ENCODE peak calls at places on chromosome 11, in five cellular contexts. I is AML-193, S is HL-60, G is AG10803, N is NCI-H82. Q is an unnamed sample.

GRCh38 chr11:56333156-56333555 is 12.7 kb upstream of the OR8K1 start:
- DNase-seq in N (no peak), I (no peak), S (no peak), G (no peak), Q (no peak)

GRCh38 chr11:65152157-65152556 is 17.8 kb upstream of the SYVN1 start:
- DNase-seq in I (no peak), S (no peak), G (no peak), N (no peak), Q (no peak)

GRCh38 chr11:24617856-24618255 is 121.0 kb downstream of the LUZP2 start:
- DNase-seq in I (no peak), S (no peak), G (no peak), N (no peak), Q (no peak)

GRCh38 chr11:129785383-129786111 is 30.1 kb upstream of the TMEM45B start:
- DNase-seq in S (no peak), I (peak; percentile 28), G (no peak), N (peak; percentile 0), Q (peak; percentile 57)

GRCh38 chr11:100890779-100891178 is 203.7 kb downstream of the ARHGAP42 start:
- DNase-seq in G (peak; percentile 98), S (no peak), N (no peak), I (no peak), Q (no peak)

GRCh38 chr11:73402834-73403185 is 26.6 kb downstream of the RELT start:
- DNase-seq in I (peak; percentile 40), G (no peak), S (no peak), N (peak; percentile 58), Q (peak; percentile 67)

GRCh38 chr11:76074178-76075112 is 131.9 kb downstream of the WNT11 start:
- DNase-seq in G (peak; percentile 75), N (no peak), S (no peak), I (no peak), Q (peak; percentile 16)

GRCh38 chr11:117879516-117880480 is 3.3 kb upstream of the FXYD6 start:
- DNase-seq in S (no peak), I (no peak), N (no peak), G (no peak), Q (no peak)

GRCh38 chr11:27524155-27524554 is 17.6 kb upstream of the LIN7C start:
- DNase-seq in G (peak; percentile 57), S (no peak), I (no peak), N (peak; percentile 30), Q (no peak)

GRCh38 chr11:119370486-119371046 is 10.9 kb downstream of the USP2 start:
- DNase-seq in S (no peak), G (no peak), I (no peak), N (peak; percentile 68), Q (no peak)

GRCh38 chr11:10208045-10208674 is 85.9 kb downstream of the SBF2 start:
- DNase-seq in N (peak; percentile 55), G (peak; percentile 55), S (no peak), I (peak; percentile 76), Q (peak; percentile 56)

GRCh38 chr11:72984448-72985077 is 157.6 kb downstream of the FCHSD2 start:
- DNase-seq in G (no peak), S (no peak), I (no peak), N (peak; percentile 77), Q (no peak)

GRCh38 chr11:134633276-134633675 is 221.2 kb upstream of the B3GAT1 start:
- DNase-seq in S (no peak), G (no peak), N (no peak), I (no peak), Q (no peak)

GRCh38 chr11:393219-394033 is 583 bp upstream of the PKP3 start:
- DNase-seq in N (no peak), S (no peak), G (peak; percentile 73), I (no peak), Q (no peak)

GRCh38 chr11:129852125-129852740 is 36.6 kb downstream of the TMEM45B start:
- DNase-seq in N (no peak), G (peak; percentile 36), I (peak; percentile 46), S (no peak), Q (no peak)

GRCh38 chr11:60119708-60120107 is 31.2 kb downstream of the MS4A2 start:
- DNase-seq in G (no peak), I (peak; percentile 60), N (no peak), S (peak; percentile 21), Q (peak; percentile 80)

GRCh38 chr11:112118176-112118575 is 31.5 kb downstream of the SDHD start:
- DNase-seq in I (no peak), N (peak; percentile 37), G (no peak), S (no peak), Q (no peak)

GRCh38 chr11:82732348-82732733 is 1.3 kb downstream of the FAM181B start:
- DNase-seq in N (no peak), I (no peak), S (no peak), G (no peak), Q (no peak)

GRCh38 chr11:19915808-19916207 is 203.2 kb downstream of the NAV2 start:
- DNase-seq in I (no peak), S (no peak), G (no peak), N (no peak), Q (no peak)

GRCh38 chr11:67415501-67416304 is at the start of gene CARNS1:
- DNase-seq in N (no peak), S (no peak), I (no peak), G (no peak), Q (no peak)

GRCh38 chr11:66417000-66417399 is 3.8 kb upstream of the NPAS4 start:
- DNase-seq in I (no peak), N (no peak), S (no peak), G (no peak), Q (no peak)

GRCh38 chr11:104967493-104968364 is 645 bp downstream of the CASP4 start:
- DNase-seq in N (no peak), G (no peak), I (no peak), S (no peak), Q (no peak)

GRCh38 chr11:33682019-33682418 is 18.6 kb downstream of the C11orf91 start:
- DNase-seq in I (no peak), N (no peak), S (no peak), G (no peak), Q (no peak)

GRCh38 chr11:39461065-39461464 is 1998.4 kb downstream of the LRRC4C start:
- DNase-seq in I (no peak), S (no peak), G (no peak), N (no peak), Q (no peak)

GRCh38 chr11:35390737-35391682 is 28.3 kb downstream of the SLC1A2 start:
- DNase-seq in I (no peak), S (peak; percentile 18), G (peak; percentile 58), N (no peak), Q (no peak)

GRCh38 chr11:46330887-46331652 is 16.2 kb upstream of the DGKZ start:
- DNase-seq in I (no peak), G (no peak), S (no peak), N (no peak), Q (peak; percentile 49)

GRCh38 chr11:103480421-103480820 is 371.2 kb downstream of the DYNC2H1 start:
- DNase-seq in N (no peak), S (no peak), G (no peak), I (no peak), Q (no peak)

GRCh38 chr11:10122337-10123197 is 171.5 kb downstream of the SBF2 start:
- DNase-seq in S (no peak), G (peak; percentile 49), I (peak; percentile 56), N (no peak), Q (peak; percentile 6)

GRCh38 chr11:44915621-44916020 is 35.1 kb downstream of the TP53I11 start:
- DNase-seq in G (no peak), I (peak; percentile 6), N (no peak), S (no peak), Q (peak; percentile 57)

GRCh38 chr11:62678433-62678769 is 472 bp downstream of the UBXN1 start:
- DNase-seq in G (no peak), I (no peak), S (no peak), N (no peak), Q (no peak)

GRCh38 chr11:55994525-55994924 is at the start of gene OR5F1:
- DNase-seq in I (no peak), N (no peak), G (no peak), S (no peak), Q (no peak)

GRCh38 chr11:74714904-74715303 is 16.3 kb downstream of the CHRDL2 start:
- DNase-seq in I (no peak), N (no peak), S (no peak), G (no peak), Q (no peak)

GRCh38 chr11:126415128-126415527 is 59.6 kb downstream of the ST3GAL4 start:
- DNase-seq in G (peak; percentile 89), N (no peak), S (no peak), I (no peak), Q (no peak)

GRCh38 chr11:113705871-113706654 is at the start of gene TMPRSS5:
- DNase-seq in I (no peak), S (no peak), G (no peak), N (no peak), Q (no peak)

GRCh38 chr11:47234669-47235075 is 13.9 kb downstream of the ACP2 start:
- DNase-seq in S (no peak), N (no peak), G (no peak), I (no peak), Q (no peak)

Q was measured in Kasumi-1.